ENCODE peak calls at places on chromosomes 5 and 9, in ten cellular contexts. H is effector memory CD4-positive, alpha-beta T cell; K is esophagus squamous epithelium; O is adrenal gland; M is mucosa of descending colon; Y is adipocyte; F is HepG2; X is aorta; S is GM12878; N is left ventricle myocardium inferior. G is an unnamed sample. For H3K4me1, the result is how much of the 10 kb centered on the place peaks cover.

GRCh38 chr5:131589510-131590348 is 45.3 kb downstream of the RAPGEF6 start:
- DNase-seq in H (no peak), K (no peak), O (peak), M (no peak), Y (peak), F (peak), X (no peak), S (peak), N (no peak), G (no peak)

GRCh38 chr9:77953590-77953989 is 78.0 kb downstream of the GNAQ start:
- DNase-seq in H (no peak), K (no peak), O (no peak), M (no peak), Y (no peak), F (no peak), X (no peak), S (no peak), N (no peak), G (no peak)

GRCh38 chr5:51072937-51073336 is 310.3 kb upstream of the ISL1 start:
- DNase-seq in H (no peak), K (no peak), O (no peak), M (no peak), Y (no peak), F (no peak), X (no peak), S (no peak), N (no peak), G (no peak)

GRCh38 chr5:144332265-144332664 is 161.6 kb downstream of the KCTD16 start:
- DNase-seq in H (no peak), K (no peak), O (no peak), M (no peak), Y (no peak), F (no peak), X (no peak), S (no peak), N (no peak), G (no peak)

GRCh38 chr9:101146508-101146907 is 118.0 kb downstream of the PLPPR1 start:
- DNase-seq in H (no peak), K (no peak), O (no peak), M (no peak), Y (no peak), F (no peak), X (no peak), S (no peak), N (no peak), G (no peak)

GRCh38 chr5:136057401-136057951 is 28.7 kb downstream of the TGFBI start:
- DNase-seq in H (no peak), K (no peak), O (no peak), M (no peak), Y (peak), F (no peak), X (peak), S (no peak), N (no peak), G (no peak)

GRCh38 chr5:126780165-126780827 is 3.4 kb downstream of the LMNB1 start:
- DNase-seq in H (peak), K (no peak), O (peak), M (no peak), Y (peak), F (peak), X (no peak), S (no peak), N (no peak), G (no peak)

GRCh38 chr5:130747556-130747955 is 417.5 kb downstream of the HINT1 start:
- DNase-seq in H (no peak), K (no peak), O (no peak), M (no peak), Y (no peak), F (no peak), X (no peak), S (no peak), N (no peak), G (no peak)

GRCh38 chr9:119283118-119283794 is 86.0 kb downstream of the BRINP1 start:
- DNase-seq in H (no peak), K (no peak), O (peak), M (no peak), Y (no peak), F (no peak), X (no peak), S (no peak), N (peak), G (no peak)

GRCh38 chr5:17343675-17344074 is 126.2 kb downstream of the BASP1 start:
- DNase-seq in H (no peak), K (no peak), O (no peak), M (no peak), Y (peak), F (no peak), X (no peak), S (peak), N (no peak), G (no peak)

GRCh38 chr5:67104859-67105258 is 91.7 kb downstream of the CD180 start:
- DNase-seq in H (no peak), K (no peak), O (no peak), M (no peak), Y (peak), F (no peak), X (no peak), S (no peak), N (no peak), G (no peak)

GRCh38 chr9:79742145-79742820 is 170.5 kb downstream of the TLE4 start:
- DNase-seq in H (no peak), K (no peak), O (no peak), M (no peak), Y (no peak), F (no peak), X (no peak), S (no peak), N (no peak), G (no peak)

GRCh38 chr9:128457207-128457606 is 1.4 kb downstream of the ODF2 start:
- DNase-seq in H (no peak), K (no peak), O (no peak), M (no peak), Y (no peak), F (no peak), X (no peak), S (no peak), N (no peak), G (no peak)

GRCh38 chr9:134492281-134492691 is 149.3 kb upstream of the COL5A1 start:
- DNase-seq in H (no peak), K (no peak), O (no peak), M (peak), Y (peak), F (no peak), X (peak), S (no peak), N (peak), G (peak)

GRCh38 chr9:73426226-73426625 is 274.6 kb downstream of the ANXA1 start:
- DNase-seq in H (no peak), K (no peak), O (no peak), M (no peak), Y (no peak), F (no peak), X (no peak), S (no peak), N (no peak), G (no peak)

DNA sequence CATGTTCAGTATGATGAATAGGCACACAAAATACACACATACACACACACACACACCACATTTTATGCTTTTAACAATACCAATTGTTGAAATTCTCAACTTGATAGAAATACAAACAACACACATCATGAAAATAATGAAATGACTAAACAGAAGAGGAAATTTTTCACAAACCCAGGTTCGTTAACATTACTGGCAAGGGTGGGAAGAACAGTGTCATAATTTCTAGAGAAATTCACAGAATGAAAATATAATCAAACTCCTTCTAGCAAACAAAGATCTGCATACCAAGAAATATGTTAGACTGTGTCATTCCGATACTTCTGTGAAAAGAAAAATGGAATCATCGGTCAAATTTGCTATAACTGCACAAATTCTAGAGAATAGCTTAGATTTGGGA is 41.9 kb downstream of the ST8SIA4 start:
- DNase-seq in H (no peak), K (no peak), O (no peak), M (no peak), Y (no peak), F (no peak), X (no peak), S (no peak), N (no peak), G (no peak)
- H3K4me1 ChIP-seq in H (under half), K (under half), O (under half), M (under half), Y (under half), F (under half), X (under half), S (under half), N (under half), G (under half)

DNA sequence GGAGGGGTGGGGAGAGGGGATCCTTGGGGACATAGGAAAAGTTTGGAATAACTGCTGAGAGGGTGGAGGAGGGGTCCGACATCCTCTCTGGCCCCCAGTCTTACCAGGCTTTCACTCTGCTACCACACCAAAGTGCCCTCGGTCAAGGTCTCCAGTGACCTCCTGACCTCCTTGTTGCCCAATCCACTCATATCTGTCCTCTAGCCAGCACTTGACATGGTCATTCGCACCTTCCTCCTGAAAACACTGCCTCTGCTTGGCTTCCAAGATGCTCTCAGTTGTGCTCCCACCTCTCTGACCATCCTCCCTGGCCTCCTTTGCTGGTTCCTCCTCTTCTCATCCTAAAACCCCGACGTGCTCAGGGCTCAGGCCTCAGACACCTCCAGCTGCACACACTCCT is 107.9 kb upstream of the MVB12B start:
- DNase-seq in H (no peak), K (no peak), O (no peak), M (no peak), Y (no peak), F (no peak), X (no peak), S (no peak), N (no peak), G (no peak)
- H3K4me1 ChIP-seq in H (under half), K (under half), O (under half), M (under half), Y (under half), F (under half), X (under half), S (under half), N (under half), G (under half)

GRCh38 chr5:157529002-157529401 is 46.6 kb downstream of the ADAM19 start:
- DNase-seq in H (no peak), K (no peak), O (no peak), M (no peak), Y (no peak), F (no peak), X (no peak), S (no peak), N (no peak), G (no peak)

GRCh38 chr5:157530226-157530972 is 45.2 kb downstream of the ADAM19 start:
- DNase-seq in H (no peak), K (no peak), O (no peak), M (no peak), Y (no peak), F (no peak), X (no peak), S (no peak), N (no peak), G (no peak)

GRCh38 chr5:157535042-157535865 is 40.3 kb downstream of the ADAM19 start:
- DNase-seq in H (no peak), K (peak), O (peak), M (no peak), Y (peak), F (peak), X (peak), S (no peak), N (peak), G (no peak)

GRCh38 chr5:157533011-157533481 is 42.5 kb downstream of the ADAM19 start:
- DNase-seq in H (no peak), K (no peak), O (no peak), M (no peak), Y (no peak), F (peak), X (no peak), S (no peak), N (no peak), G (no peak)

GRCh38 chr5:157532022-157532421 is 43.6 kb downstream of the ADAM19 start:
- DNase-seq in H (no peak), K (no peak), O (no peak), M (no peak), Y (no peak), F (no peak), X (no peak), S (no peak), N (no peak), G (no peak)
- H3K4me1 ChIP-seq in H (under half), K (under half), O (under half), M (under half), Y (under half), F (under half), X (under half), S (under half), N (half or more), G (under half)

DNA sequence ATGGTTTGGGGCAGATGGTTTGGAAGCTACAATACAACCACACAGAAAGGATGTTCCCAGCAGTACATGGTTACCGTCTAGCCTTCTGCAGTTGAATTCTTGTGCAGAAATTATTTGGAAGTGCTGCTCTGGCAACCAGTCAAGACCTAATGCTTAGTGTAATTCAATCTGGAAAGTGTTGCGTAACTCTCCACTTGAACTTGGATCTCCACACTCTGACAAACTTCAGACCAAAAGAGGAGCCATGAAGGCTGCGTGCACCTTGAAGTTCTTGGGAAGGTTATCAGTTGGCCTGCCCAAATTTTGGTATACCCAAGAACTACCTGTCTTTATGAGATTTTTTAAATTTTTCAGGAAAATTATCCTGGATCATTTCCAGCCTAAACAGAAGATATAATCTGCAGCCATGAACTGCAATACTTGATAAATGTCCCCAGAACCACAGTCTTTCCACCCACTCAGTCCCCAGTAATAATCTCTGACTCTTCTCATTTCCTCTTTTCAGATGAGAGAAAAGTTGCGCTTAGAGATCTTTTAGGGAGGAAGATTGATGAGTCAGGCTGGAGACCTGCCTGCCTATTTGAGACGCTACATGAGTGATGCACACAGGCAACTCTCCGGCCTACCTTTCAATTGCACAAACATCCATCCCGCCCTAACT is 159.9 kb downstream of the FANCC start:
- DNase-seq in H (no peak), K (no peak), O (peak), M (no peak), Y (peak), F (peak), X (no peak), S (peak), N (no peak), G (no peak)
- H3K4me1 ChIP-seq in H (under half), K (under half), O (under half), M (under half), Y (under half), F (under half), X (under half), S (under half), N (under half), G (under half)

GRCh38 chr9:33128570-33128969 is 38.6 kb downstream of the B4GALT1 start:
- DNase-seq in H (no peak), K (no peak), O (no peak), M (no peak), Y (no peak), F (no peak), X (no peak), S (no peak), N (no peak), G (no peak)
- H3K4me1 ChIP-seq in H (under half), K (under half), O (under half), M (half or more), Y (under half), F (under half), X (under half), S (half or more), N (half or more), G (under half)

GRCh38 chr9:113570749-113571711 is 107.5 kb downstream of the RGS3 start:
- DNase-seq in H (no peak), K (no peak), O (no peak), M (no peak), Y (peak), F (no peak), X (peak), S (no peak), N (peak), G (peak)

GRCh38 chr9:113572076-113572861 is 108.7 kb downstream of the RGS3 start:
- DNase-seq in H (no peak), K (no peak), O (peak), M (no peak), Y (no peak), F (no peak), X (peak), S (no peak), N (peak), G (peak)

GRCh38 chr9:113574381-113575262 is 111.1 kb downstream of the RGS3 start:
- DNase-seq in H (no peak), K (no peak), O (peak), M (no peak), Y (no peak), F (no peak), X (peak), S (no peak), N (peak), G (peak)

GRCh38 chr9:113573303-113573958 is 109.9 kb downstream of the RGS3 start:
- DNase-seq in H (no peak), K (no peak), O (peak), M (no peak), Y (no peak), F (no peak), X (peak), S (no peak), N (peak), G (peak)

GRCh38 chr9:113573959-113574352 is 110.4 kb downstream of the RGS3 start:
- DNase-seq in H (no peak), K (no peak), O (no peak), M (no peak), Y (no peak), F (no peak), X (no peak), S (no peak), N (no peak), G (no peak)
- H3K4me1 ChIP-seq in H (under half), K (under half), O (under half), M (under half), Y (under half), F (under half), X (under half), S (half or more), N (half or more), G (under half)

DNA sequence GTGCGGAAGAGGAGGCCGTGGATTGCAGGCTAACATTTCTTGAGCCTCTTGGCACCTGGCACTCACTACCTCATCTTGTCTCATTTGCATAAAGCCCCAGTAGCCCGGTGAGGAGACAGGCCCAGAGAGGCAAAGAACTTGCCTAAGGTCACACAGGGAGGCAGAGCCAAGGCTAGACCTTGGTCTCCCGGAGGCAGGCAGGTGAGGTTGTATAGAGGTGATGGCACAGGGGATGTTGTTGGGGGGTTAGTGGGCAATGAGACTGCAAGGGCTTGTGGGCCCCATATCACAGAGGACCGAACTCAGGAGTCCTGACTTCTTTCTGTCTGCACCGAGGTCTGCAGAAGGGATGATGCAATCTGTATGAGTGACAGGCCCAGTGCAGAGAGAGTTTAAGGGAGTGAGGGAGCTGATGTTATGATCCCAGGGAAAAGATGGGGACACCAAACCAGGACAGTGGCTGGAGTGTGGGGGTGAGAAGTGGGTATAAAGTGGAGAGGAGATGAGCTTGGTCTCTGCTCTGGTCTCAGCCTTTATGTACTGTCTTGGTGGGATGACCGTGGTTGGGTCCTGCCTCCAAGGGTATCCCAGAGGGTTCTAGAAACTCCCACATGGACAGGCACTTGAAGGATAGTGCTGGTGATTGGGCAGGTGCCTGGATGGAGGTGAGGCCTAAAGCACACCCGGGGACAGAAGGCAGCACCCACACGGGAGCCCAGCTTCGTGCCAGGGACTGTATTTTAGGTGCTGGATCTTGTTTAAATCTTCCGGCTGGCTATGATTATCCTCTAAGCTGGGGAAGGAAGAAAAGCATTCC is 21.8 kb downstream of the GSN start:
- DNase-seq in H (no peak), K (no peak), O (no peak), M (no peak), Y (peak), F (no peak), X (peak), S (no peak), N (no peak), G (no peak)
- H3K4me1 ChIP-seq in H (under half), K (half or more), O (half or more), M (half or more), Y (half or more), F (half or more), X (under half), S (under half), N (half or more), G (under half)

GRCh38 chr9:126371007-126371870 is 44.6 kb downstream of the MVB12B start:
- DNase-seq in H (no peak), K (no peak), O (no peak), M (no peak), Y (no peak), F (peak), X (no peak), S (no peak), N (no peak), G (no peak)
- H3K4me1 ChIP-seq in H (under half), K (under half), O (under half), M (under half), Y (under half), F (half or more), X (under half), S (under half), N (under half), G (under half)

DNA sequence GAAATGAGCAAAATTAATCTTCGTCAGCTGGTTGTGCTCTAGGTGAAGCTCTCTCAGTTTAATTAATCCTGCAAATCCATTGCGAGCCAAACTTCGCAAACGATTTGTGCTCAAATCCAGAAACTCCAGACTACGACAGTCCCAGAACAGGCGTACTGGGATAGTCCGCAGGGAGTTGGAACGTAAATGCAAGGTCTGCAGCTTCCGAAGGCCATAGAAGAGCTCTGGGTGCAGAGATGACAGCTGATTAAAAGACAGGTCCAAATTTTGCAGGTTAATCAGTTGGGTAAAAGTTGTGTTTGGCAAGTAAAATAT is 1.3 kb downstream of the LRRTM2 start:
- DNase-seq in H (no peak), K (no peak), O (no peak), M (no peak), Y (no peak), F (no peak), X (no peak), S (no peak), N (no peak), G (no peak)
- H3K4me1 ChIP-seq in H (under half), K (under half), O (under half), M (under half), Y (under half), F (under half), X (under half), S (under half), N (half or more), G (under half)

DNA sequence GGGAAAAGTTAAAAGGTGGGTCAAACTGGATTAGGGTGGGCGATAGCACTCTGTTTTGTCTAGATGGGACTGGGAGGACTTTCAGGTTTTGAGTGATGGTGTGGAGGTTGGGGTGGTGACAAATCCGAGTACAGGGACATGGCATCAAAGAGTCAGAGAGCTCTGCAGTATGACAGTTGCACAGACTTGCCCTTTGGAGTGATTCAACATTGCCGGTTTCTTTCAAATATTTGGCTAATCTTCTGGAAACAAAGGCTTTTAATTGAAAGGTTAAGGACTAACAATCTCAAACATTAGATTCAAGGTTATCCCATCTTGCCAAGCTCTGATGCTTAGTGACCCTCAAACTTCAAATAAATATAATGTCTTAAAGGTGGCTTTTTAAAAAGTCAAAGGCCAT is 11.8 kb downstream of the DAB2 start:
- DNase-seq in H (no peak), K (no peak), O (peak), M (no peak), Y (no peak), F (peak), X (no peak), S (no peak), N (no peak), G (no peak)
- H3K4me1 ChIP-seq in H (under half), K (under half), O (half or more), M (under half), Y (half or more), F (half or more), X (under half), S (under half), N (half or more), G (under half)

G was measured in RWPE2.